ENCODE peak calls at places on chromosome 15, in nine cellular contexts. L is heart right ventricle, H is body of pancreas, Q is psoas muscle, R is neural progenitor cell, F is heart left ventricle, M is transverse colon, O is PC-9, C is H9. B is an unnamed sample.

GRCh38 chr15:77426871-77427270 is 6.2 kb downstream of the HMG20A start:
- DNase-seq in M (no peak), R (no peak), L (no peak), O (no peak), H (no peak), F (no peak), Q (no peak), C (no peak), B (no peak)

GRCh38 chr15:27365441-27365840 is 394.5 kb downstream of the GABRG3 start:
- DNase-seq in F (no peak), M (no peak), R (no peak), H (no peak), O (no peak), L (no peak), Q (no peak), C (no peak), B (no peak)

GRCh38 chr15:33852570-33852969 is 115.7 kb upstream of the CHRM5 start:
- DNase-seq in L (no peak), F (no peak), Q (no peak), O (peak; percentile 33), H (no peak), M (no peak), C (no peak), R (no peak), B (no peak)

GRCh38 chr15:85494035-85494793 is 113.8 kb downstream of the AKAP13 start:
- DNase-seq in R (peak; percentile 32), O (peak; percentile 40), C (no peak), Q (no peak), F (no peak), H (no peak), L (no peak), M (no peak), B (no peak)

GRCh38 chr15:25787855-25788521 is 75.1 kb downstream of the ATP10A start:
- DNase-seq in C (no peak), H (no peak), L (no peak), R (no peak), O (no peak), Q (no peak), M (peak; percentile 21), F (no peak), B (no peak)

GRCh38 chr15:69974321-69974720 is 123.4 kb downstream of the TLE3 start:
- DNase-seq in C (no peak), O (no peak), L (no peak), M (no peak), F (no peak), Q (no peak), R (no peak), H (no peak), B (no peak)

GRCh38 chr15:40949756-40950207 is 3.5 kb upstream of the CHAC1 start:
- DNase-seq in O (no peak), F (peak; percentile 4), H (peak; percentile 64), R (no peak), M (peak; percentile 55), L (no peak), Q (no peak), C (no peak), B (no peak)

GRCh38 chr15:53256457-53256856 is 466.3 kb upstream of the ONECUT1 start:
- DNase-seq in R (no peak), L (no peak), H (no peak), M (no peak), O (no peak), C (no peak), Q (no peak), F (no peak), B (no peak)

GRCh38 chr15:36361351-36361870 is 218.0 kb upstream of the CDIN1 start:
- DNase-seq in Q (no peak), C (no peak), R (no peak), F (no peak), O (no peak), H (no peak), M (no peak), L (no peak), B (no peak)

GRCh38 chr15:92677998-92678397 is 22.4 kb upstream of the FAM174B start:
- DNase-seq in O (no peak), H (no peak), F (peak; percentile 35), R (no peak), Q (no peak), L (no peak), C (no peak), M (no peak), B (no peak)

GRCh38 chr15:60840306-60840702 is 361.4 kb upstream of the ICE2 start:
- DNase-seq in C (peak; percentile 37), M (no peak), L (no peak), Q (no peak), H (no peak), R (no peak), F (peak; percentile 25), O (no peak), B (no peak)

GRCh38 chr15:84572231-84572630 is 28.6 kb upstream of the ZSCAN2 start:
- DNase-seq in M (no peak), F (no peak), O (no peak), H (no peak), C (no peak), Q (no peak), L (no peak), R (no peak), B (no peak)

GRCh38 chr15:84570164-84570692 is 30.6 kb upstream of the ZSCAN2 start:
- DNase-seq in R (peak; percentile 33), O (peak; percentile 34), C (no peak), H (peak; percentile 52), L (peak; percentile 70), F (peak; percentile 51), Q (peak; percentile 68), M (peak; percentile 76), B (peak; percentile 40)

GRCh38 chr15:45449878-45450277 is 71.5 kb upstream of the GATM start:
- DNase-seq in O (peak; percentile 94), L (no peak), F (no peak), C (no peak), Q (no peak), H (peak; percentile 62), R (no peak), M (peak; percentile 89), B (peak; percentile 85)

GRCh38 chr15:29670945-29671307 is 151.3 kb downstream of the TJP1 start:
- DNase-seq in C (no peak), F (no peak), R (no peak), M (peak; percentile 82), Q (no peak), L (no peak), O (peak; percentile 53), H (peak; percentile 87), B (peak; percentile 57)

GRCh38 chr15:44295909-44296420 is 7.4 kb downstream of the GOLM2 start:
- DNase-seq in H (no peak), Q (no peak), C (no peak), M (no peak), F (no peak), L (no peak), R (no peak), O (no peak), B (no peak)

GRCh38 chr15:83063555-83063954 is 3.5 kb downstream of the BTBD1 start:
- DNase-seq in H (no peak), C (no peak), L (no peak), M (no peak), O (no peak), F (no peak), R (no peak), Q (no peak), B (no peak)

GRCh38 chr15:71685420-71685993 is 124.8 kb upstream of the NR2E3 start:
- DNase-seq in Q (no peak), C (no peak), L (no peak), M (no peak), O (no peak), F (no peak), H (no peak), R (no peak), B (no peak)
- H3K27ac ChIP-seq in Q (no peak overlapping the region), C (no peak overlapping the region), L (no peak overlapping the region), M (no peak overlapping the region), O (no peak overlapping the region), F (no peak overlapping the region), H (no peak overlapping the region), R (no peak overlapping the region), B (no peak overlapping the region)

DNA sequence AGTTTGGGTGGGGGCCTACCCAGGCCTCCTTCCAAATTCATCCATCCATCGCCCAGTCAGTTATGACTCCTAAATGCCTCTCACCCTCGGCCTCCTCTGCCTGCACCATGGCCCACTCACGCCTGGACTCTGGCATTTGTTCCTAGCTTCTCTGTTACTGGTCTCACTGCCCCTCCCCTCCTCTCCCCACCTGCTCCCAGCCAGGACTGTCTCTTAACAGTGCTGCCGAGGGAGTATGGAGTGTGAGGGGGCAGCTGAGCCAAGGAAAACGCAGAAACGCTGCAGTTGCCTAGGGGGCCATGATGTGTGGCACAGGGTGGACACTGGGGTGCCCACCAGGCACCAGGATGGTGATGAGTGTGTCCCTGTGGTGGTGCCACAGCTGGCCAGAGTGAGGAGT is 3.1 kb downstream of the RCCD1 start:
- DNase-seq in L (no peak), C (no peak), R (no peak), F (no peak), M (no peak), O (no peak), H (no peak), Q (no peak), B (no peak)
- H3K4me1 ChIP-seq in L (peaks cover 56% of the 10 kb centered on the region), C (peaks cover 7% of the 10 kb centered on the region), R (peaks cover 12% of the 10 kb centered on the region), F (peaks cover 45% of the 10 kb centered on the region), M (peaks cover 32% of the 10 kb centered on the region), O (peaks cover 10% of the 10 kb centered on the region), H (peaks cover 31% of the 10 kb centered on the region), Q (peaks cover 28% of the 10 kb centered on the region), B (peaks cover 10% of the 10 kb centered on the region)

GRCh38 chr15:51721199-51721960 is 16.1 kb downstream of the LYSMD2 start:
- DNase-seq in L (no peak), Q (no peak), R (no peak), H (no peak), F (no peak), C (no peak), M (no peak), O (no peak), B (no peak)
- TF ChIP-seq CTCF in L (no peak), Q (no peak), R (no peak), H (no peak), F (no peak), C (no peak), M (no peak), O (no peak), B (no peak)

GRCh38 chr15:32766101-32766500 is 48.3 kb downstream of the GREM1 start:
- DNase-seq in F (no peak), M (no peak), C (no peak), Q (no peak), H (no peak), L (no peak), O (no peak), R (no peak), B (no peak)
- H3K27ac ChIP-seq in F (no peak overlapping the region), M (no peak overlapping the region), C (no peak overlapping the region), Q (no peak overlapping the region), H (no peak overlapping the region), L (no peak overlapping the region), O (no peak overlapping the region), R (no peak overlapping the region), B (no peak overlapping the region)

GRCh38 chr15:98860647-98861041 is 146.9 kb downstream of the PGPEP1L start:
- DNase-seq in C (no peak), H (no peak), R (no peak), Q (no peak), F (no peak), O (no peak), L (no peak), M (no peak), B (no peak)
- H3K4me1 ChIP-seq in C (peaks cover 23% of the 10 kb centered on the region), H (peaks cover 52% of the 10 kb centered on the region), R (peaks cover 32% of the 10 kb centered on the region), Q (peaks cover 6% of the 10 kb centered on the region), F (peaks cover 63% of the 10 kb centered on the region), O (peaks cover 61% of the 10 kb centered on the region), L (peaks cover 82% of the 10 kb centered on the region), M (peaks cover 17% of the 10 kb centered on the region), B (peaks cover 23% of the 10 kb centered on the region)

GRCh38 chr15:51801391-51801835 is 28.0 kb upstream of the TMOD3 start:
- DNase-seq in M (no peak), C (peak; percentile 63), F (peak; percentile 40), R (peak; percentile 60), Q (peak; percentile 20), O (peak; percentile 18), L (peak; percentile 54), H (no peak), B (no peak)
- TF ChIP-seq CTCF in M (no peak), C (peak; percentile 79), F (peak; percentile 52), R (peak; percentile 71), Q (peak; percentile 40), O (peak; percentile 60), L (peak; percentile 49), H (no peak), B (no peak)

B was measured in prostate gland.